ENCODE peak calls at places on chromosomes 13 and 19, in six cellular contexts. H is Peyer's patch, O is colonic mucosa, Q is Panc1, N is fibroblast of lung, X is pancreas. R is an unnamed sample. For H3K4me1, the result is how much of the 10 kb centered on the place peaks cover.

GRCh38 chr13:99018418-99019180 is 40.7 kb upstream of the DOCK9 start:
- DNase-seq in X (no peak), O (no peak), Q (no peak), H (no peak), N (peak), R (no peak)

GRCh38 chr19:18859676-18860301 is 28.0 kb downstream of the UPF1 start:
- DNase-seq in N (no peak), O (peak), X (no peak), H (no peak), Q (no peak), R (no peak)

GRCh38 chr13:26837997-26838396 is 77.4 kb upstream of the GPR12 start:
- DNase-seq in H (no peak), O (no peak), N (no peak), Q (no peak), X (no peak), R (no peak)

GRCh38 chr19:57664269-57665127 is 4.2 kb upstream of the ZSCAN4 start:
- DNase-seq in H (peak), O (peak), X (peak), Q (no peak), N (peak), R (no peak)

GRCh38 chr13:27573265-27573664 is 47.1 kb downstream of the LNX2 start:
- DNase-seq in X (no peak), H (no peak), O (no peak), Q (no peak), N (peak), R (no peak)

GRCh38 chr13:21657538-21657937 is 13.3 kb upstream of the FGF9 start:
- DNase-seq in N (peak), Q (no peak), X (no peak), O (no peak), H (no peak), R (no peak)

GRCh38 chr13:50320297-50320862 is 305.1 kb downstream of the KCNRG start:
- DNase-seq in N (peak), H (no peak), X (no peak), Q (no peak), O (no peak), R (no peak)

GRCh38 chr13:84821261-84821660 is 939.0 kb upstream of the SLITRK1 start:
- DNase-seq in H (no peak), O (no peak), Q (no peak), N (peak), X (no peak), R (no peak)

GRCh38 chr13:76994281-76994680 is 2.4 kb downstream of the CLN5 start:
- DNase-seq in N (peak), Q (no peak), H (no peak), X (no peak), O (no peak), R (no peak)

GRCh38 chr13:33351324-33351723 is 65.8 kb upstream of the STARD13 start:
- DNase-seq in X (no peak), Q (no peak), O (peak), N (peak), H (no peak), R (no peak)

GRCh38 chr19:41111750-41112295 is 2.4 kb upstream of the CYP2F1 start:
- DNase-seq in Q (no peak), O (no peak), X (no peak), N (no peak), H (no peak), R (no peak)

GRCh38 chr13:44086389-44086788 is 206.7 kb downstream of the LACC1 start:
- DNase-seq in Q (no peak), X (no peak), O (no peak), N (no peak), H (no peak), R (no peak)

GRCh38 chr13:92260363-92260762 is 861.9 kb downstream of the GPC5 start:
- DNase-seq in O (no peak), Q (no peak), X (no peak), N (no peak), H (no peak), R (no peak)

GRCh38 chr13:66660013-66660804 is 569.9 kb downstream of the PCDH9 start:
- DNase-seq in N (peak), X (no peak), O (no peak), Q (peak), H (no peak), R (no peak)

GRCh38 chr19:1286451-1286858 is 782 bp downstream of the EFNA2 start:
- DNase-seq in N (no peak), H (no peak), O (no peak), Q (no peak), X (no peak), R (no peak)

GRCh38 chr19:10231624-10232228 is 595 bp upstream of the S1PR2 start:
- DNase-seq in Q (no peak), O (no peak), N (no peak), H (no peak), X (no peak), R (no peak)

GRCh38 chr13:28494861-28495585 is at the start of gene FLT1:
- DNase-seq in N (peak), X (no peak), Q (no peak), O (peak), H (no peak), R (peak)

GRCh38 chr13:55244991-55245644 is 1895.6 kb upstream of the PRR20A start:
- DNase-seq in Q (no peak), X (peak), H (no peak), O (no peak), N (no peak), R (no peak)

GRCh38 chr19:30222428-30222873 is 149.7 kb upstream of the ZNF536 start:
- DNase-seq in O (no peak), X (no peak), H (no peak), Q (no peak), N (no peak), R (peak)

GRCh38 chr13:98142427-98143156 is at the start of gene FARP1:
- DNase-seq in Q (no peak), X (peak), O (peak), H (peak), N (peak), R (no peak)

GRCh38 chr19:54014920-54015560 is 23.6 kb downstream of the CACNG6 start:
- DNase-seq in X (no peak), H (no peak), Q (no peak), O (no peak), N (no peak), R (no peak)

GRCh38 chr19:1655131-1655981 is 2.9 kb upstream of the TCF3 start:
- DNase-seq in O (no peak), Q (no peak), X (no peak), N (no peak), H (no peak), R (no peak)

GRCh38 chr13:39955560-39955959 is 300.1 kb downstream of the COG6 start:
- DNase-seq in N (no peak), O (no peak), X (no peak), H (no peak), Q (no peak), R (no peak)

GRCh38 chr13:77829963-77830362 is 88.7 kb downstream of the EDNRB start:
- DNase-seq in H (no peak), Q (no peak), N (no peak), O (no peak), X (no peak), R (no peak)

GRCh38 chr19:39407644-39408391 is 1.2 kb downstream of the ZFP36 start:
- DNase-seq in Q (peak), N (no peak), H (peak), O (peak), X (peak), R (peak)

GRCh38 chr13:28324181-28324789 is 170.6 kb downstream of the FLT1 start:
- DNase-seq in O (peak), H (no peak), X (peak), N (peak), Q (peak), R (peak)

GRCh38 chr19:32889137-32889934 is 19.8 kb upstream of the SLC7A9 start:
- DNase-seq in Q (no peak), O (no peak), H (no peak), N (no peak), X (no peak), R (no peak)

GRCh38 chr13:90238433-90238832 is 1109.1 kb upstream of the MIR17HG start:
- DNase-seq in N (peak), H (no peak), O (no peak), Q (no peak), X (no peak), R (no peak)

DNA sequence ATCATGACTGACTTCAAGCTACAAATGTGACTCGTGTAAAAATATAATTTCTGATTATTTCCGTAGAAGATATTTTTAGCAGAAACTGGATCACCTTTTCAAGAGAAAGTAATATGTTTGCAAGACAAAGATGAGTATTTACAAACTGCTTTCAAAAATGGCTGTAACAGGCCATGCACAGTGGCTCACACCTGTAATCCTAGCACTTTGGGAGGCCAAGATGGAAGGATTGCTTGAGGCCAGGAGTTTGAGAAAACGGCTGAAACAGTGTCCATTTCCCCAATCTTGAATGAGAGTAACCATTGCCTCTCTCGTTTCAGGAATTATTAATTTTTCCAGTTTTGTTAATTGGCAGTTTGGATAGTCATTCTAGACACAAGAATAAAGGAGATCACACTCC is 3.5 kb upstream of the ZNF175 start:
- DNase-seq in X (no peak), N (no peak), Q (no peak), H (no peak), O (no peak), R (no peak)
- H3K4me3 ChIP-seq in X (no peak), N (no peak), Q (no peak), H (no peak), O (no peak), R (no peak)

GRCh38 chr13:113209880-113210421 is 538 bp downstream of the CUL4A start:
- DNase-seq in H (peak), O (peak), Q (no peak), N (peak), X (peak), R (peak)
- H3K4me1 ChIP-seq in H (under half), O (under half), Q (under half), N (under half), X (under half), R (half or more)

GRCh38 chr19:50556236-50557008 is 11.8 kb downstream of the LRRC4B start:
- DNase-seq in O (peak), X (peak), N (peak), Q (peak), H (peak), R (peak)
- H3K4me3 ChIP-seq in O (peak), X (no peak), N (peak), Q (peak), H (peak), R (peak)

GRCh38 chr13:110322126-110322827 is 15.2 kb downstream of the COL4A2 start:
- DNase-seq in O (no peak), H (no peak), X (no peak), N (no peak), Q (no peak), R (no peak)

GRCh38 chr13:110323172-110323851 is 16.2 kb downstream of the COL4A2 start:
- DNase-seq in Q (no peak), X (no peak), H (no peak), O (no peak), N (peak), R (no peak)

GRCh38 chr13:110322828-110323171 is 15.7 kb downstream of the COL4A2 start:
- DNase-seq in X (no peak), Q (no peak), O (no peak), N (no peak), H (no peak), R (no peak)

GRCh38 chr13:110326263-110326904 is 19.3 kb downstream of the COL4A2 start:
- DNase-seq in N (peak), Q (no peak), X (no peak), O (no peak), H (no peak), R (no peak)

DNA sequence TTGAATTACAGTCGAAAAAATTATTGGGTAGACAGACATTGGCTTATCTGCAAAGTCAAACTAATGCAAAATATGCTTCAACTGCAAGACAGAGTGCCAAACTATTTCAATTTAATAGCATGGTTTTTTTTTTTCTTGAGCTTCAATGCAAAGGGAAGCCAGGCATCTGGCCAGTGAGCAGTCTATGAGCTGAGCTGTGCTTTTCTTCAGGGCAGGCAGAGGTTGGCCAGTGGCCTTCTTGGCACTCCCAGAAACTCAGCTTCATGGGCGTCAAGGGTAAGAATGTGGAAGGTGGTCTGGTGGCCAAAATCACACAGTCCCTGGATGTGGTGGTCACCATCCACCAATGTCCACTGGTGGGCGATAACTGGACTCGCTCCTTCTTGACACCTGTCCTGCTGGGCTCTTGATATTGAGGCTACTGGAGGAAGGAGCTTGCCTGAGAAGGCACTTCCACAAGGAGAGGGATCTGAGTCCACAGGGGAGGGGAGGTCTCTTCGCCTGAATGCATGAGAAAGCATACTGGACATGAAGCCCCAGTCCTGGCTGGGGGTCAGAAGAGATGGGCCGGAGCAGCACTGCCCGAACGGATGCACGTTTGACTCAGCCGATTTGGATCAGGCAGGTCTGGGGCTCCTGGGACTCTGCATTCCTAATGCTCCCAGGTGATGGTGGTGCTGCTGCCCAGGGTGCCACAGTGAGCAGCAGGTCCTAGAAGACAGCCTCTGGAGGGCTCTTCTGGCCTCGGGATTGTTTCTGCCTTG is 17.1 kb downstream of the COL4A2 start:
- DNase-seq in O (no peak), Q (no peak), X (no peak), H (no peak), N (no peak), R (no peak)
- H3K4me1 ChIP-seq in O (under half), Q (under half), X (under half), H (under half), N (under half), R (under half)

DNA sequence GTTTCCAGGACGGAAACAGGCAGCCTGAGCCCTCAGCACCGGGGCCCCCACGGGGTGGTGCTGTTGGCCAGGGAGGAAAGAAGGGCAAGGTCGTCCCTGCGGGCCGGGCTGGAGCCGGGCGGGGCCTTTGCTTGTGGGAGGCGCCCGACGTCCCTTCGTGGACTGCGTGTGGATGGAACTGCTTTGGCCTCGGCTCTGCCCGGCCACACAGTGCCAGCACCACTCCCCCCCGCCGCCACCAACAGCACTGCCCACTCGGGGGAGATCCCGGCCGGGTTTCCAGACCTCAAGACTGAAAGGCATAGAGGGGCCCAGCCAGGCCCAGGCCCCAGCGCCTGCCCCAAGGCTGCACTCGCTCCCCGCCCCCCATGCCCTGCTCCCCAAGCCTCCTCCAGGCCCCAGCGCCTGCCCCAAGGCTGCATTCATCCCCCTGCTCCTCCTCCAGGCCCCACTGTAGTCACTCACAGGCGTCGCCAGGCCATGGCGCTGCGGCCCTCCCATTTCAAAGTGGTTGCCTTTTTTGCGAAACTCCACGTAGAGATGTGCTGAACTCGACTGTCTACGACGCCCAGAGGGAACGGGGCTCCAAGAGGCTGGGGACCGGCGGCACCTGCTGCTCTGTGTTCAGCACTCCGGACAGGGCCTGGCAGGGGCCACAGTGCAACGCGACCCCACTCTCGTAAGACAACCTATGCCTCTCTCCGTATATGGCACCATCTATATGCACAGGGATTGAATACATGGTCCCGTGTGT is 22.5 kb downstream of the C13orf46 start:
- DNase-seq in O (peak), H (peak), N (peak), Q (no peak), X (peak), R (peak)
- H3K4me3 ChIP-seq in O (no peak), H (no peak), N (no peak), Q (no peak), X (no peak), R (no peak)

GRCh38 chr13:46684287-46685001 is 112.5 kb downstream of the ESD start:
- DNase-seq in O (no peak), N (peak), Q (no peak), X (no peak), H (no peak), R (no peak)
- H3K4me1 ChIP-seq in O (under half), N (under half), Q (under half), X (under half), H (under half), R (under half)

GRCh38 chr19:36838784-36839324 is 667 bp upstream of the ZNF790 start:
- DNase-seq in O (no peak), H (no peak), N (peak), Q (no peak), X (no peak), R (no peak)
- H3K4me3 ChIP-seq in O (peak), H (peak), N (peak), Q (peak), X (peak), R (peak)

DNA sequence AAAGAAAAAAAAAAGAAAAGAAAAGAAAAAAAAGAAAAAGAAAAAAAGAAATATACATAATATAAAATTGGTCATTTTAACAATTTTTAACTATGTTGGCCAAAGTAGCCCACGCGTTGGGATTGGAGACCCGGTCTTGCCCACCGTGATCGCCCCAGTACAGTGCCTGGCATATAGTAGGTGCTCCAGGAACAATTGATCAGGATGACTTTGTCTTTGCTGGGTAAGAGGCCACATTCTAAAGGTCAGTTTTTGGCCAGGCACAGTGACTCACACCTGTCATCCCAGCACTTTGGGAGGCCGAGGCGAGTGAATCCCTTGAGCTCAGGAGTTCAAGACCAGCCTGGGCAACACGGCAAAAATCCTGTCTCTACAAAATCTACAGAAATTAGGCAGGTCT is 3.8 kb upstream of the ANGPTL4 start:
- DNase-seq in X (no peak), H (peak), Q (no peak), O (no peak), N (no peak), R (no peak)
- H3K4me1 ChIP-seq in X (under half), H (under half), Q (under half), O (under half), N (under half), R (under half)

DNA sequence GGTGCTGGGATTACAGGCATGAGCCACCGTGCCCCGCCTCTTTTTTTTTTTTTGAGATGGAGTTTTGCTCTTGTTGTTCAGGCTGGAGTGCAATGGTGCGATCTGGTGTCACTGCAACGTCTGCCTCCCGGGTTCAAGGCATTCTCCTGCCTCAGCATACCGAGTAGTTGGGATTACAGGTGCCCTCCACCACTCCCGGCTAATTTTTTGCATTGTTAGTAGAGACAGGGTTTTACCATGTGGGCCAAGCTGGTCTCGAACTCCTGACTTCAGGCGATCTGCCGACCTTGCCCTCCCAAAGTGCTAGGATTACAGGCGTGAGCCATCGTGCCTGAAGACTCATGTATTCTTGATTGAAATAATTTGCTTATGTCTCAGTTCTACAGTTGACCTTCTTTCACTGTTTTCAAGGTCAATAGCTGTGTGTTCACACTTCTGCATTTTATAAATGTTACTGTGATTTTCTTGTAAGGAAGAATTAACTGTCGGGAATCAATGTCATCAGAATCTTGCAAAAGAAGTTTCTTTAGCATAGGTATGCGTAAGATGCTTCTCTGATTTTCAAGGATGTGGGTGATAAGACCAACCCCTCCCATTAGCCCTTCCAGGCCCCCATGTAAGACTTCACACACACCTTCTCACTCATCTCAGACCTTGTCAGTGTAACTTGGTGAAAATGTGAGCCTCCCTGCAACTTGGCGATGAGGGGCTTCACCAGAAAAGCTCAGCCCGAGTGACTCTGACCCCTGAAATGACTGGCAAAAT is 12.7 kb upstream of the ZNF701 start:
- DNase-seq in Q (no peak), N (no peak), X (no peak), H (no peak), O (no peak), R (no peak)
- H3K4me3 ChIP-seq in Q (no peak), N (no peak), X (no peak), H (no peak), O (no peak), R (peak)

R was measured in naive thymus-derived CD4-positive, alpha-beta T cell.